ENCODE peak calls at places on chromosomes 16 and 17, in seven cellular contexts. M is right cardiac atrium; T is GM04504; S is kidney epithelial cell; D is GM20000; Z is stimulated activated CD8-positive, alpha-beta memory T cell treated with anti-CD3 and anti-CD28 coated beads, Interleukin-4, amount 100 ng/mL, for 1 hour; J is mucosa of descending colon. N is an unnamed sample.
A peak's percentile ranks its signal among the peaks of the same experiment; 100 is the strongest.

GRCh38 chr17:79154951-79155557 is 80.4 kb downstream of the ENGASE start:
- DNase-seq in M (no peak), T (no peak), S (no peak), D (no peak), Z (no peak), J (no peak), N (no peak)

GRCh38 chr17:14297161-14297851 is 3.6 kb upstream of the HS3ST3B1 start:
- DNase-seq in M (peak; percentile 76), T (no peak), S (no peak), D (peak; percentile 36), Z (no peak), J (peak; percentile 35), N (peak; percentile 43)

GRCh38 chr16:86993426-86994110 is 323.6 kb downstream of the C16orf95 start:
- DNase-seq in M (no peak), T (no peak), S (no peak), D (no peak), Z (no peak), J (no peak), N (no peak)

GRCh38 chr17:28940675-28941074 is 10.6 kb downstream of the PHF12 start:
- DNase-seq in M (peak; percentile 32), T (no peak), S (no peak), D (no peak), Z (no peak), J (no peak), N (no peak)

GRCh38 chr16:10045947-10046346 is 136.3 kb downstream of the GRIN2A start:
- DNase-seq in M (no peak), T (no peak), S (no peak), D (no peak), Z (no peak), J (no peak), N (no peak)

GRCh38 chr17:79945591-79946255 is 89.9 kb downstream of the TBC1D16 start:
- DNase-seq in M (peak; percentile 39), T (no peak), S (no peak), D (no peak), Z (no peak), J (no peak), N (no peak)

GRCh38 chr17:76262732-76263344 is 2.3 kb upstream of the UBALD2 start:
- DNase-seq in M (no peak), T (no peak), S (no peak), D (peak; percentile 73), Z (no peak), J (peak; percentile 83), N (peak; percentile 66)

GRCh38 chr16:79286646-79287423 is 313.7 kb downstream of the MAF start:
- DNase-seq in M (peak; percentile 68), T (no peak), S (no peak), D (peak; percentile 31), Z (no peak), J (peak; percentile 50), N (peak; percentile 76)

GRCh38 chr16:88303890-88304819 is 78.6 kb upstream of the ZNF469 start:
- DNase-seq in M (peak; percentile 75), T (peak; percentile 94), S (peak; percentile 49), D (no peak), Z (no peak), J (no peak), N (no peak)

GRCh38 chr16:4028144-4028543 is 88.1 kb downstream of the ADCY9 start:
- DNase-seq in M (no peak), T (no peak), S (no peak), D (no peak), Z (no peak), J (no peak), N (no peak)

GRCh38 chr17:35849469-35850348 is 19.0 kb downstream of the HEATR9 start:
- DNase-seq in M (no peak), T (peak; percentile 28), S (peak; percentile 39), D (peak; percentile 45), Z (peak; percentile 27), J (peak; percentile 64), N (peak; percentile 45)

GRCh38 chr17:72346306-72346705 is 225.5 kb downstream of the SOX9 start:
- DNase-seq in M (no peak), T (no peak), S (no peak), D (no peak), Z (no peak), J (no peak), N (no peak)

GRCh38 chr16:66949472-66949871 is 11.6 kb upstream of the CES3 start:
- DNase-seq in M (no peak), T (no peak), S (no peak), D (no peak), Z (no peak), J (no peak), N (no peak)

GRCh38 chr16:83393196-83393981 is 414.4 kb upstream of the HSBP1 start:
- DNase-seq in M (no peak), T (peak; percentile 42), S (no peak), D (no peak), Z (no peak), J (no peak), N (no peak)

GRCh38 chr16:620700-621525 is 9.9 kb upstream of the WFIKKN1 start:
- DNase-seq in M (peak; percentile 25), T (no peak), S (no peak), D (no peak), Z (no peak), J (no peak), N (no peak)

GRCh38 chr17:78583091-78583490 is 5.9 kb upstream of the DNAH17 start:
- DNase-seq in M (no peak), T (no peak), S (no peak), D (no peak), Z (no peak), J (no peak), N (peak; percentile 50)

GRCh38 chr17:75785016-75785769 is 587 bp downstream of the UNK start:
- DNase-seq in M (peak; percentile 97), T (peak; percentile 77), S (no peak), D (peak; percentile 84), Z (peak; percentile 75), J (peak; percentile 90), N (peak; percentile 86)

GRCh38 chr16:69087161-69087581 is 18.3 kb upstream of the HAS3 start:
- DNase-seq in M (no peak), T (no peak), S (no peak), D (no peak), Z (no peak), J (no peak), N (no peak)

GRCh38 chr16:81350306-81350615 is 35.5 kb downstream of the GAN start:
- DNase-seq in M (no peak), T (no peak), S (no peak), D (no peak), Z (no peak), J (peak; percentile 20), N (no peak)

GRCh38 chr16:58338205-58338604 is 43.4 kb upstream of the PRSS54 start:
- DNase-seq in M (no peak), T (no peak), S (no peak), D (no peak), Z (no peak), J (no peak), N (no peak)

GRCh38 chr16:70688266-70688742 is 2.5 kb upstream of the MTSS2 start:
- DNase-seq in M (peak; percentile 94), T (peak; percentile 55), S (no peak), D (no peak), Z (no peak), J (peak; percentile 38), N (no peak)

GRCh38 chr17:81090361-81091133 is 55.6 kb downstream of the BAIAP2 start:
- DNase-seq in M (peak; percentile 87), T (no peak), S (no peak), D (no peak), Z (peak; percentile 5), J (peak; percentile 66), N (peak; percentile 57)

GRCh38 chr17:9016941-9017552 is 4.3 kb upstream of the NTN1 start:
- DNase-seq in M (no peak), T (no peak), S (no peak), D (peak; percentile 30), Z (no peak), J (peak; percentile 36), N (no peak)

GRCh38 chr17:1435326-1435725 is 20.7 kb downstream of the CRK start:
- DNase-seq in M (no peak), T (no peak), S (no peak), D (no peak), Z (no peak), J (no peak), N (no peak)

GRCh38 chr17:2033128-2033527 is 3.2 kb downstream of the DPH1 start:
- DNase-seq in M (no peak), T (no peak), S (no peak), D (no peak), Z (no peak), J (no peak), N (no peak)

GRCh38 chr17:15361151-15361550 is 19.8 kb upstream of the TEKT3 start:
- DNase-seq in M (no peak), T (no peak), S (peak; percentile 74), D (no peak), Z (no peak), J (no peak), N (no peak)

GRCh38 chr17:49349535-49349934 is 12.5 kb downstream of the ZNF652 start:
- DNase-seq in M (no peak), T (no peak), S (no peak), D (no peak), Z (no peak), J (no peak), N (no peak)

GRCh38 chr16:77599793-77600415 is 122.4 kb upstream of the NUDT7 start:
- DNase-seq in M (no peak), T (peak; percentile 20), S (no peak), D (peak; percentile 19), Z (no peak), J (peak; percentile 60), N (peak; percentile 14)

GRCh38 chr17:4559139-4559791 is 1.1 kb downstream of the GGT6 start:
- DNase-seq in M (peak; percentile 63), T (no peak), S (no peak), D (no peak), Z (no peak), J (peak; percentile 55), N (no peak)

GRCh38 chr16:31265329-31266245 is 5.8 kb downstream of the ITGAM start:
- DNase-seq in M (no peak), T (no peak), S (peak; percentile 63), D (peak; percentile 83), Z (peak; percentile 40), J (no peak), N (no peak)

GRCh38 chr17:38440614-38441397 is 12.5 kb downstream of the ARHGAP23 start:
- DNase-seq in M (peak; percentile 81), T (no peak), S (no peak), D (no peak), Z (no peak), J (no peak), N (no peak)

GRCh38 chr17:32303861-32304288 is 38.1 kb downstream of the C17orf75 start:
- DNase-seq in M (no peak), T (no peak), S (no peak), D (no peak), Z (no peak), J (no peak), N (no peak)

N was measured in germinal center.